ENCODE peak calls at places on chromosomes 6 and 20, in eight cellular contexts. S, Q, K, O, U, H, E and C are unnamed samples.
A peak's percentile ranks its signal among the peaks of the same experiment; 100 is the strongest.

GRCh38 chr6:162032620-162033019 is 694.9 kb downstream of the PRKN start:
- DNase-seq in S (peak; percentile 15), Q (no peak), K (no peak), O (no peak), U (peak; percentile 4), H (no peak), E (no peak), C (no peak)

GRCh38 chr6:4327841-4328240 is 192.5 kb upstream of the ECI2 start:
- DNase-seq in S (no peak), Q (no peak), K (no peak), O (no peak), U (no peak), H (no peak), E (no peak), C (no peak)

GRCh38 chr6:146347690-146348089 is 195.9 kb upstream of the RAB32 start:
- DNase-seq in S (no peak), Q (no peak), K (no peak), O (no peak), U (no peak), H (no peak), E (no peak), C (no peak)

GRCh38 chr20:44324343-44324742 is 12.5 kb upstream of the R3HDML start:
- DNase-seq in S (no peak), Q (no peak), K (peak; percentile 78), O (no peak), U (peak; percentile 5), H (no peak), E (no peak), C (no peak)

GRCh38 chr20:21396045-21396893 is 1.1 kb downstream of the NKX2-4 start:
- DNase-seq in S (no peak), Q (peak; percentile 27), K (no peak), O (peak; percentile 47), U (no peak), H (no peak), E (no peak), C (peak; percentile 42)

GRCh38 chr6:111939902-111940301 is 66.7 kb upstream of the FYN start:
- DNase-seq in S (no peak), Q (no peak), K (no peak), O (no peak), U (no peak), H (no peak), E (no peak), C (no peak)

GRCh38 chr6:2797564-2798014 is 32.4 kb downstream of the WRNIP1 start:
- DNase-seq in S (no peak), Q (no peak), K (no peak), O (no peak), U (no peak), H (no peak), E (no peak), C (no peak)

GRCh38 chr20:63968928-63969760 is 586 bp downstream of the ZNF512B start:
- DNase-seq in S (peak; percentile 55), Q (peak; percentile 64), K (peak; percentile 25), O (no peak), U (no peak), H (no peak), E (peak; percentile 40), C (peak; percentile 43)

GRCh38 chr6:28653876-28654275 is 128.2 kb downstream of the GPX5 start:
- DNase-seq in S (no peak), Q (no peak), K (no peak), O (no peak), U (peak; percentile 52), H (no peak), E (no peak), C (no peak)

GRCh38 chr6:130309028-130309427 is 56.8 kb upstream of the TMEM200A start:
- DNase-seq in S (no peak), Q (no peak), K (no peak), O (no peak), U (no peak), H (no peak), E (no peak), C (no peak)

GRCh38 chr6:130314271-130314670 is 51.5 kb upstream of the TMEM200A start:
- DNase-seq in S (no peak), Q (no peak), K (no peak), O (no peak), U (no peak), H (no peak), E (no peak), C (no peak)

GRCh38 chr6:130307752-130308361 is 58.0 kb upstream of the TMEM200A start:
- DNase-seq in S (no peak), Q (no peak), K (no peak), O (no peak), U (peak; percentile 65), H (peak; percentile 53), E (no peak), C (no peak)

DNA sequence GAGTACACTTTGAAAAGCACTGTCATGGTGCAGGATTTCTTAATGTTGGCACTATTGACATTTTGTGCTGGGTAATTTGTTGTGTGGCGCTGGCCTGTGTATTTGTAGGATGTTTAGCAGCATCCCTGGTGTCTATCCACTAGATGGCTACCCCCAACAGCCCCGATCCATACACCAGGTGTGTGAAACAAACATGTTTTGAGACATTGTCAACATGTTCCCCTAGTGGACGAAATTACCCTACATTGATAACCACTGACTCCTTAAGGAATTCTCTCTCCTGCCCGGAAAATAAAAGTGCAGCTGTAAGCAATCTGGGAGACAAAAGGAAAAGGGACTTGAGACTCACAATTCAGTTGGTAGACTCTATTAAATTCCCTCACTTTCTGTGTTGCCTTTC is 52.6 kb upstream of the TMEM200A start:
- DNase-seq in S (no peak), Q (no peak), K (no peak), O (no peak), U (no peak), H (no peak), E (no peak), C (no peak)
- TF ChIP-seq CTCF in S (no peak), Q (no peak), K (no peak), O (no peak), U (no peak), H (no peak), E (no peak), C (peak; percentile 37)

GRCh38 chr6:169487579-169488205 is 214.1 kb downstream of the WDR27 start:
- DNase-seq in S (no peak), Q (no peak), K (no peak), O (no peak), U (no peak), H (no peak), E (no peak), C (no peak)
- TF ChIP-seq CTCF in S (no peak), Q (no peak), K (no peak), O (peak; percentile 12), U (no peak), H (peak; percentile 18), E (no peak), C (no peak)

GRCh38 chr20:23232219-23232581 is 118.4 kb upstream of the NXT1 start:
- DNase-seq in S (no peak), Q (no peak), K (no peak), O (no peak), U (no peak), H (no peak), E (no peak), C (no peak)

GRCh38 chr20:23231561-23232218 is 118.9 kb upstream of the NXT1 start:
- DNase-seq in S (no peak), Q (no peak), K (no peak), O (no peak), U (no peak), H (no peak), E (no peak), C (no peak)

GRCh38 chr20:23233341-23233740 is 117.2 kb upstream of the NXT1 start:
- DNase-seq in S (no peak), Q (no peak), K (no peak), O (no peak), U (no peak), H (no peak), E (no peak), C (no peak)

GRCh38 chr20:23234311-23235078 is 116.1 kb upstream of the NXT1 start:
- DNase-seq in S (no peak), Q (no peak), K (no peak), O (no peak), U (no peak), H (no peak), E (no peak), C (no peak)

GRCh38 chr20:23232679-23233308 is 117.8 kb upstream of the NXT1 start:
- DNase-seq in S (no peak), Q (no peak), K (no peak), O (no peak), U (no peak), H (no peak), E (no peak), C (no peak)
- TF ChIP-seq CTCF in S (no peak), Q (no peak), K (no peak), O (no peak), U (no peak), H (no peak), E (no peak), C (no peak)

GRCh38 chr6:109978174-109979032 is at the start of gene GPR6:
- DNase-seq in S (peak; percentile 78), Q (peak; percentile 99), K (peak; percentile 25), O (peak; percentile 75), U (peak; percentile 28), H (peak; percentile 12), E (peak; percentile 81), C (peak; percentile 92)
- TF ChIP-seq CTCF in S (no peak), Q (no peak), K (no peak), O (no peak), U (no peak), H (no peak), E (no peak), C (no peak)